ENCODE peak calls at places on chromosomes 12 and 14, in seven cellular contexts. D, K, J, M, L, X and B are unnamed samples.
A peak's percentile ranks its signal among the peaks of the same experiment; 100 is the strongest.

GRCh38 chr12:107536613-107537012 is 149.0 kb upstream of the PWP1 start:
- DNase-seq in D (no peak), K (no peak), L (no peak), M (no peak), X (no peak), J (no peak), B (no peak)

GRCh38 chr12:1855241-1855640 is 34.9 kb downstream of the LRTM2 start:
- DNase-seq in K (no peak), L (peak; percentile 15), D (no peak), X (no peak), J (no peak), M (no peak), B (no peak)

GRCh38 chr12:54608786-54609185 is 20.3 kb upstream of the PPP1R1A start:
- DNase-seq in J (no peak), D (no peak), L (no peak), X (no peak), K (no peak), M (no peak), B (no peak)

GRCh38 chr12:54294152-54294913 is 6.5 kb downstream of the NFE2 start:
- DNase-seq in M (peak; percentile 38), L (peak; percentile 88), J (peak; percentile 79), X (no peak), K (no peak), D (peak; percentile 59), B (no peak)

GRCh38 chr14:87615050-87615449 is 377.9 kb downstream of the GALC start:
- DNase-seq in M (no peak), K (no peak), J (no peak), L (no peak), X (no peak), D (no peak), B (no peak)

GRCh38 chr12:124480469-124481256 is 86.7 kb downstream of the NCOR2 start:
- DNase-seq in K (no peak), J (no peak), M (no peak), D (no peak), L (peak; percentile 87), X (no peak), B (no peak)

GRCh38 chr14:22112004-22112403 is 438.4 kb upstream of the OR4E1 start:
- DNase-seq in D (no peak), M (no peak), J (peak; percentile 31), L (no peak), K (no peak), X (no peak), B (no peak)

GRCh38 chr12:6425588-6426531 is 18.9 kb upstream of the CD27 start:
- DNase-seq in J (peak; percentile 16), X (no peak), M (no peak), L (peak; percentile 82), K (no peak), D (no peak), B (no peak)

GRCh38 chr14:59087711-59088110 is 100.8 kb upstream of the DAAM1 start:
- DNase-seq in X (no peak), K (no peak), D (no peak), L (no peak), J (no peak), M (no peak), B (no peak)

GRCh38 chr14:50397461-50398196 is 948 bp upstream of the CDKL1 start:
- DNase-seq in K (no peak), D (peak; percentile 13), M (no peak), X (no peak), L (no peak), J (peak; percentile 60), B (no peak)

GRCh38 chr12:96889273-96889933 is 17.7 kb upstream of the NEDD1 start:
- DNase-seq in K (no peak), J (no peak), X (no peak), L (no peak), M (no peak), D (no peak), B (no peak)

GRCh38 chr12:91577586-91578539 is 395.2 kb upstream of the DCN start:
- DNase-seq in K (peak; percentile 15), D (no peak), L (no peak), J (peak; percentile 41), X (no peak), M (no peak), B (no peak)

GRCh38 chr12:11901687-11902524 is 168.8 kb upstream of the BCL2L14 start:
- DNase-seq in K (no peak), D (no peak), J (no peak), L (no peak), X (no peak), M (no peak), B (no peak)

GRCh38 chr12:68805592-68806120 is 2.3 kb upstream of the MDM2 start:
- DNase-seq in J (no peak), X (no peak), L (no peak), K (no peak), D (no peak), M (no peak), B (no peak)

GRCh38 chr14:91722386-91722785 is 9.5 kb downstream of the CATSPERB start:
- DNase-seq in M (no peak), K (no peak), D (no peak), J (no peak), X (no peak), L (no peak), B (no peak)

GRCh38 chr12:122062832-122063690 is 15.5 kb upstream of the MLXIP start:
- DNase-seq in K (peak; percentile 53), X (no peak), J (peak; percentile 83), D (peak; percentile 44), L (no peak), M (no peak), B (no peak)
- TF ChIP-seq POLR2A in K (peak; percentile 17), X (no peak), J (peak; percentile 37), D (no peak), L (no peak), M (no peak), B (no peak)

GRCh38 chr12:30795660-30796507 is 41.1 kb upstream of the CAPRIN2 start:
- DNase-seq in D (no peak), K (peak; percentile 64), X (peak; percentile 81), M (peak; percentile 27), L (peak; percentile 90), J (peak; percentile 93), B (no peak)
- TF ChIP-seq CTCF in D (peak; percentile 50), K (no peak), X (no peak), M (no peak), L (no peak), J (no peak), B (no peak)

DNA sequence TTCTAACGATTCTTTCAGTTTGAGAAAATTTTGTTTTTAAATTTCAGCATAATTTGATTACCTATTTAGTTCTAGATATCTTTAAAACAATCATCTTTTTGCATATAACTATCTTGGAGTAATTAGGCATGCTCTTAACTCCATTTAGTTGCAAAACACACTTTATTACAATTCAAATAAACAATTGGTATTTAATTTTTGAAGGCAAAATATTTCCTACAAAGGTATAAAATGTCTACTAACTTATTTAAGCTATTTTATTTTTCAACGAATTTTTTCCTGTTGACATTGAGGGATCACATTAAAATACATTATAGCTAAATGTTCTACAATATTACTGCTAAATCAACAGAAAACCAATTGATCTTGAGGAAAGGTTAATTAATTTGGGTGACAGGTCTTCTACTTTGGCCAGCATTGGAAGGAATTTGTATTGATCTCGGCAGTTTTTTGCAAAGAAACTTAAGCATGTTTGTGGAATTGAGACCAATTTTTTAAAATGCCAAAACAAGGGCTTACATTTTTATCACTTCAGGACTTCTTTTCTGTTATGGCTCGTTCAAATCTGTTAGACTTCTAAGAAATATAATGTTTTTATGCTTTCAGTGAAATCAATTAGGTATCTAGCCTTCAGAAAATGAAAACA is 8.1 kb downstream of the FOXA1 start:
- DNase-seq in X (no peak), K (no peak), D (no peak), M (no peak), J (no peak), L (no peak), B (no peak)
- H3K4me3 ChIP-seq in X (no peak overlapping the region), K (no peak overlapping the region), D (no peak overlapping the region), M (no peak overlapping the region), J (no peak overlapping the region), L (no peak overlapping the region), B (peak overlapping the region; percentile 72)

GRCh38 chr12:4012073-4012472 is 138.9 kb upstream of the PARP11 start:
- DNase-seq in L (no peak), X (no peak), K (no peak), D (no peak), M (no peak), J (no peak), B (no peak)

GRCh38 chr12:4012977-4013968 is 140.1 kb upstream of the PARP11 start:
- DNase-seq in J (no peak), X (no peak), D (no peak), L (no peak), M (no peak), K (no peak), B (no peak)

GRCh38 chr12:4014858-4015224 is 141.6 kb upstream of the PARP11 start:
- DNase-seq in K (no peak), X (no peak), L (no peak), J (no peak), M (no peak), D (no peak), B (no peak)

GRCh38 chr12:4009979-4010704 is 136.9 kb upstream of the PARP11 start:
- DNase-seq in L (no peak), M (no peak), D (no peak), X (no peak), K (no peak), J (no peak), B (no peak)

DNA sequence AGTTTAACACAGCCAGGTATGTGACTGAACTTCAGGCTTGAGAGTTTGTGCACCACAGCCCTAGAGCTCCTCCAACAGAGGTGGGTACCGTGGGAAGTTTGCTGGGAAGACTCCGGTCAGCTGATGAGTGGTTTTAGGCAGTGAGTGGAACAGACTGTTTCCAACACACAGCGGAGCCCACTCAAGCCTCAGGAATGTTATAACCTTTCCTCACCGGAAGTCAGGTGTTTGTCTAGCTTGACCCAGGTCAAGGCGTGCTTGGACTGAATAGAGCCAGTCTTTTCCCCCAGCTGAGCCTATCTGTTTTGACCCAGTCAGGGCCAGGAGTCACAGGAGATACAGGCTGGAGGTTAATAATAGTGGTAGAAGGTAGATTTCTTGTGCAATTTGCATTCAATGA is 138.4 kb upstream of the PARP11 start:
- DNase-seq in X (no peak), K (no peak), D (no peak), J (no peak), M (no peak), L (no peak), B (no peak)
- TF ChIP-seq POLR2A in X (no peak), K (no peak), D (no peak), J (no peak), M (no peak), L (no peak), B (no peak)

GRCh38 chr14:77799863-77800730 is at the start of gene ADCK1:
- DNase-seq in X (peak; percentile 93), J (peak; percentile 88), M (peak; percentile 97), L (peak; percentile 98), K (peak; percentile 60), D (peak; percentile 80), B (peak; percentile 48)
- TF ChIP-seq CTCF in X (peak; percentile 8), J (peak; percentile 38), M (peak; percentile 41), L (no peak), K (peak; percentile 36), D (peak; percentile 41), B (peak; percentile 30)

GRCh38 chr12:94779520-94779919 is 129.2 kb upstream of the TMCC3 start:
- DNase-seq in J (no peak), K (no peak), X (no peak), L (no peak), M (no peak), D (no peak), B (no peak)
- H3K4me3 ChIP-seq in J (no peak overlapping the region), K (no peak overlapping the region), X (no peak overlapping the region), L (no peak overlapping the region), M (no peak overlapping the region), D (no peak overlapping the region), B (no peak overlapping the region)

GRCh38 chr12:121467638-121468403 is 67.9 kb downstream of the RNF34 start:
- DNase-seq in K (no peak), L (no peak), J (no peak), D (no peak), M (peak; percentile 30), X (no peak), B (peak; percentile 35)
- TF ChIP-seq POLR2A in K (no peak), L (no peak), J (no peak), D (no peak), M (no peak), X (no peak), B (no peak)